ENCODE peak calls at places on chromosomes 5 and 9, in eight cellular contexts. G, I, A, U, J, R, M and C are unnamed samples. For H3K27me3, the result is how much of the 10 kb centered on the place peaks cover.

GRCh38 chr5:135951257-135951656 is 3.5 kb downstream of the LECT2 start:
- DNase-seq in G (no peak), I (no peak), A (no peak), U (no peak), J (no peak), R (no peak), M (no peak), C (no peak)

GRCh38 chr9:94553029-94553938 is 1.6 kb upstream of the PCAT7 start:
- DNase-seq in G (no peak), I (peak), A (no peak), U (peak), J (no peak), R (no peak), M (no peak), C (no peak)

GRCh38 chr5:1899201-1899600 is 16.5 kb upstream of the IRX4 start:
- DNase-seq in G (no peak), I (no peak), A (no peak), U (no peak), J (no peak), R (peak), M (no peak), C (peak)

GRCh38 chr5:174335682-174336364 is 290.3 kb downstream of the NSG2 start:
- DNase-seq in G (no peak), I (no peak), A (no peak), U (no peak), J (no peak), R (no peak), M (no peak), C (no peak)

GRCh38 chr5:1545798-1546355 is 22.1 kb upstream of the LPCAT1 start:
- DNase-seq in G (no peak), I (no peak), A (no peak), U (no peak), J (no peak), R (peak), M (no peak), C (peak)

GRCh38 chr5:168867271-168867670 is 288.1 kb upstream of the PANK3 start:
- DNase-seq in G (no peak), I (no peak), A (no peak), U (no peak), J (no peak), R (no peak), M (no peak), C (no peak)

GRCh38 chr5:167284491-167284890 is 1007.0 kb upstream of the WWC1 start:
- DNase-seq in G (no peak), I (no peak), A (no peak), U (no peak), J (no peak), R (no peak), M (no peak), C (no peak)

GRCh38 chr5:102048940-102049339 is 247.1 kb downstream of the SLCO4C1 start:
- DNase-seq in G (no peak), I (no peak), A (no peak), U (no peak), J (no peak), R (no peak), M (no peak), C (no peak)

GRCh38 chr9:85942913-85943729 is 2.2 kb downstream of the NAA35 start:
- DNase-seq in G (no peak), I (no peak), A (no peak), U (no peak), J (no peak), R (no peak), M (no peak), C (no peak)

GRCh38 chr5:54480296-54480695 is 24.8 kb downstream of the HSPB3 start:
- DNase-seq in G (no peak), I (no peak), A (no peak), U (no peak), J (no peak), R (no peak), M (no peak), C (no peak)

GRCh38 chr5:111694183-111694582 is 62.8 kb downstream of the NREP start:
- DNase-seq in G (no peak), I (no peak), A (no peak), U (no peak), J (no peak), R (no peak), M (no peak), C (no peak)

GRCh38 chr9:28032178-28032532 is 458.9 kb upstream of the C9orf72 start:
- DNase-seq in G (no peak), I (no peak), A (no peak), U (no peak), J (no peak), R (no peak), M (no peak), C (no peak)

GRCh38 chr5:152427691-152428090 is 22.6 kb upstream of the NMUR2 start:
- DNase-seq in G (no peak), I (no peak), A (no peak), U (no peak), J (no peak), R (no peak), M (no peak), C (no peak)

GRCh38 chr5:157821822-157822622 is 36.9 kb downstream of the CLINT1 start:
- DNase-seq in G (no peak), I (no peak), A (no peak), U (no peak), J (no peak), R (no peak), M (no peak), C (no peak)

GRCh38 chr5:141910271-141910673 is 13.4 kb upstream of the DELE1 start:
- DNase-seq in G (no peak), I (no peak), A (no peak), U (no peak), J (peak), R (no peak), M (peak), C (no peak)

GRCh38 chr9:93827545-93828330 is 127.4 kb downstream of the BARX1 start:
- DNase-seq in G (peak), I (peak), A (no peak), U (peak), J (no peak), R (peak), M (no peak), C (peak)

GRCh38 chr9:128428644-128429504 is 8.2 kb downstream of the CERCAM start:
- DNase-seq in G (no peak), I (no peak), A (no peak), U (no peak), J (no peak), R (no peak), M (no peak), C (no peak)

GRCh38 chr9:1580215-1580614 is 434.9 kb upstream of the SMARCA2 start:
- DNase-seq in G (no peak), I (no peak), A (no peak), U (no peak), J (no peak), R (no peak), M (no peak), C (no peak)

GRCh38 chr5:76204713-76205112 is 121.5 kb downstream of the SV2C start:
- DNase-seq in G (no peak), I (peak), A (no peak), U (peak), J (peak), R (no peak), M (no peak), C (no peak)

GRCh38 chr9:95735701-95736100 is 139.8 kb upstream of the ERCC6L2 start:
- DNase-seq in G (no peak), I (no peak), A (no peak), U (no peak), J (no peak), R (no peak), M (no peak), C (no peak)

GRCh38 chr5:102903074-102903871 is 148.2 kb downstream of the PAM start:
- DNase-seq in G (no peak), I (no peak), A (no peak), U (no peak), J (no peak), R (no peak), M (no peak), C (no peak)

GRCh38 chr5:74765929-74766328 is 988 bp downstream of the GFM2 start:
- DNase-seq in G (no peak), I (no peak), A (no peak), U (no peak), J (no peak), R (no peak), M (no peak), C (no peak)

GRCh38 chr9:18297532-18297872 is 176.5 kb upstream of the ADAMTSL1 start:
- DNase-seq in G (peak), I (peak), A (no peak), U (no peak), J (no peak), R (no peak), M (no peak), C (no peak)

GRCh38 chr5:177020033-177020432 is 2.5 kb upstream of the ZNF346 start:
- DNase-seq in G (no peak), I (no peak), A (no peak), U (no peak), J (no peak), R (no peak), M (no peak), C (no peak)

GRCh38 chr9:136268318-136268717 is 22.7 kb upstream of the QSOX2 start:
- DNase-seq in G (peak), I (peak), A (no peak), U (peak), J (no peak), R (no peak), M (no peak), C (no peak)

GRCh38 chr5:132647473-132647872 is 10.5 kb upstream of the IL13 start:
- DNase-seq in G (no peak), I (no peak), A (no peak), U (no peak), J (no peak), R (no peak), M (no peak), C (no peak)

GRCh38 chr9:95048225-95049087 is 269.1 kb downstream of the FANCC start:
- DNase-seq in G (no peak), I (peak), A (peak), U (peak), J (peak), R (peak), M (peak), C (peak)

DNA sequence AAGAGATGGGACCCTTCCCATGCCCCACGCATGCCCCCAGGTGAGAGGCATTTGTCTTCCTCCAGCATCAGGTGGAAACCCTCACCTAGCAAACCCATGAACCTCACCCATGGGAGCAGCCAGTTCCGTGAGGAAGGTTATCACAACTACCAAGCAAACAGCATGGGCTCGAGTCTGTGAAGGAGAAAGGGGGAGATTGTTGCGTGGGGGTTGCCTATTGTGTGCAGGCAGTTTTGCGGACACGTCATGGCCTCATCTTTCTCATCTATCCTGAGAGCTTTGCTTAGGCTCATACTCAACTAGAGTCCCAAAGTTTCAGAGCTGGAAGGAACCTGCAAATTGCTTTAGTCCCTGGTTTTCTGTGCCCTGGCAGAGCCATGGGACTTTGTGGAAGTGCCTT is 73.6 kb upstream of the TGFBR1 start:
- DNase-seq in G (no peak), I (no peak), A (no peak), U (no peak), J (no peak), R (no peak), M (no peak), C (no peak)
- H3K4me3 ChIP-seq in G (no peak), I (no peak), A (no peak), U (no peak), J (no peak), R (no peak), M (no peak), C (no peak)

DNA sequence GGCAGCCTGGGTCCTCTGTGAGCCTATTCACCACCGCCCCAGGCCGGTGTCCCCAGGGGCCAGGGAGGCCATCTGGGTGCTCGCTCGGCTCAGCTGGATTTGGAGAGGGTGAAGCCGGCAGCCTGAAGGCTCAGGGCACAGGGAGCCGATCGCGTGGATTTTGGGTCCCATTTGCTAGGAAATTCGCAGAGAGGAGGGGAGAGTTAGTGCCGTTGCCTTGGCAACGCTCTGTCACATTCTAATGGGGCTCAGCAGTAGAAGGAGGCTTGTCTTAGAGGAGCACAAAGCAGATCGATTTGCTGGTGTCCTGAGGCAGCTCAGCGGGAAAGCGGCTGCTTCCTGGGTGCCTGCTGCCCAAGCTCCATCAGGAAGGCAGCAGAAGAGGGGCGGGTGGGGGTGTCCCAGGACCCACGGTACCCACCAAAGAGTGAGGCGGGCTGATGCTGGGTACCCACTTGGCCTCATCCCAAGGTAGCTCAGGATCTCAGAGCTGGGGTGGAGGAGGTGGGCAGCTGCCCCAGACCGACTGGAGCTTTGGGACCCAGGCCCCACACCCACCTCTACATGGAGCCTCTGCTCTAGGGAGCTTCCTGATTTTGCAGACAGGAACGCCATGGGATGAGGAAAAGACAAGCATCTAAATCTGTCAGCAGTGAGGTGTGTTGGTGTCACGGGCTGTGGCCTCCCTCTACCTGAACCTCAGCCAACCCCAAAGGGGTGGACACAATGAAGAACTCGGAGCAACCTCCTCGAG is 17.1 kb upstream of the OLFM1 start:
- DNase-seq in G (no peak), I (peak), A (no peak), U (no peak), J (no peak), R (peak), M (no peak), C (peak)
- H3K27me3 ChIP-seq in G (under half), I (under half), A (under half), U (under half), J (under half), R (under half), M (under half), C (under half)

GRCh38 chr5:150853560-150853959 is 7.2 kb downstream of the IRGM start:
- DNase-seq in G (no peak), I (no peak), A (no peak), U (no peak), J (no peak), R (no peak), M (no peak), C (no peak)
- H3K4me3 ChIP-seq in G (no peak), I (no peak), A (no peak), U (no peak), J (no peak), R (no peak), M (no peak), C (no peak)

GRCh38 chr9:99826579-99826978 is 4.9 kb downstream of the NR4A3 start:
- DNase-seq in G (no peak), I (no peak), A (no peak), U (no peak), J (no peak), R (no peak), M (no peak), C (no peak)
- H3K27me3 ChIP-seq in G (half or more), I (half or more), A (under half), U (half or more), J (under half), R (half or more), M (under half), C (under half)

DNA sequence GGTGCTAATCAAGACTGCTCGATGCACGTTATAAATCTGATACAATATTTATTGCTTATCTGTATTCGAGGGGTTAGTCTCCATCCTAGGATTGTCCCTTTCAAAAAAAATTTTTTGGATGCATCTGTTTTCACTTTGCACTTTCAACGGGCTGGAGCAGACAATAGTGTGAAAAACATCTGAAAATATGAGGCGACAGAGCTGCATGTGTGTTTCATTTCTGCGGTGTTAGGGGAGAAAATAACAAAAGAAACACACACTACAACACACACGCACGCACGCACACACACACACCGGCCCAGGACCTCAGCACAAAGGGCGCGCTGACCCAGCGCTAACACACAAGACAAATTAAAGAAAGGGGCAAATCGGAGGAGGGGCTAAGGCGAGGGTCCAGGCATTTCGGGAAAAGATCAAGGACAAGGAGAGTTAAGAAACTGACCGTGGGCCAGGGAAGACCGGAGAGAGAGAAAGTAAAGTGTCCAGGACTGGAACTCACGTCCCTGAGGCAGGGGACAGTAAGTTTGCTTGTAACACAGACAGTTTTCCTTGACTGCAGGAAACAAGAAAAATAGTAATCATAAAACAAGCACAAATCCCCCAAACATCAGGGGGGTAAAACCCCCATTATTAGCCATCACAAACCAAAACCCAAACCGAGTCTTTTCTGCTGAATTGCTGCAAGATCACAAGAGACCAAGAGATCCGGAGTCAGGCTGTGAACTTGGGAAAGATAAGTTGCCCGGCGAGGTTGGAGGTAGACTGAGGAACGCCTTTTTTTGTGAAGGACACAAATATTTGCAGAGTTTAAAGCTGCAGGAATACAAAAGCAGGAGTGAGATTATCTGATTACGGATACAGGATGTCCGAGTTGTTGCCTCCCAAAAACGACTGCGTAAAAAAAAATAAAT is 302.1 kb downstream of the PARP8 start:
- DNase-seq in G (no peak), I (peak), A (no peak), U (no peak), J (no peak), R (no peak), M (no peak), C (no peak)
- H3K4me3 ChIP-seq in G (peak), I (peak), A (no peak), U (peak), J (peak), R (peak), M (peak), C (peak)

GRCh38 chr9:135214706-135215105 is 127.2 kb downstream of the OLFM1 start:
- DNase-seq in G (no peak), I (no peak), A (no peak), U (no peak), J (no peak), R (peak), M (no peak), C (peak)

GRCh38 chr9:135216236-135216635 is 128.8 kb downstream of the OLFM1 start:
- DNase-seq in G (no peak), I (no peak), A (no peak), U (no peak), J (no peak), R (peak), M (no peak), C (peak)

GRCh38 chr9:135216666-135217431 is 129.4 kb downstream of the OLFM1 start:
- DNase-seq in G (no peak), I (no peak), A (no peak), U (peak), J (no peak), R (peak), M (no peak), C (peak)

GRCh38 chr9:135214054-135214640 is 126.7 kb downstream of the OLFM1 start:
- DNase-seq in G (no peak), I (no peak), A (no peak), U (no peak), J (no peak), R (peak), M (no peak), C (peak)

GRCh38 chr9:135215571-135216161 is 128.2 kb downstream of the OLFM1 start:
- DNase-seq in G (no peak), I (no peak), A (no peak), U (no peak), J (peak), R (peak), M (no peak), C (peak)
- H3K27me3 ChIP-seq in G (under half), I (under half), A (under half), U (under half), J (under half), R (under half), M (under half), C (under half)